ENCODE peak calls at places on chromosomes 1 and 21, in eight cellular contexts. One of them, this sample, is unnamed.

GRCh38 chr1:56520202-56520601 is 59.2 kb downstream of the PLPP3 start:
- DNase-seq in AG04450: no peak
- DNase-seq in HFF-Myc: no peak
- DNase-seq in A549: no peak
- DNase-seq in neural crest cell: no peak
- DNase-seq in WTC11: no peak
- DNase-seq in progenitor cell of endocrine pancreas: no peak
- DNase-seq in astrocyte: no peak
- DNase-seq in this sample: no peak

GRCh38 chr1:169133801-169134558 is 27.5 kb downstream of the ATP1B1 start:
- DNase-seq in AG04450: no peak
- DNase-seq in HFF-Myc: no peak
- DNase-seq in A549: no peak
- DNase-seq in neural crest cell: no peak
- DNase-seq in WTC11: no peak
- DNase-seq in progenitor cell of endocrine pancreas: no peak
- DNase-seq in astrocyte: no peak
- DNase-seq in this sample: no peak

GRCh38 chr1:85344256-85344694 is 67.8 kb upstream of the BCL10 start:
- DNase-seq in AG04450: no peak
- DNase-seq in HFF-Myc: no peak
- DNase-seq in A549: peak
- DNase-seq in neural crest cell: no peak
- DNase-seq in WTC11: peak
- DNase-seq in progenitor cell of endocrine pancreas: no peak
- DNase-seq in astrocyte: peak
- DNase-seq in this sample: no peak

GRCh38 chr1:24966724-24967346 is 36.8 kb upstream of the RUNX3 start:
- DNase-seq in AG04450: peak
- DNase-seq in HFF-Myc: no peak
- DNase-seq in A549: peak
- DNase-seq in neural crest cell: no peak
- DNase-seq in WTC11: no peak
- DNase-seq in progenitor cell of endocrine pancreas: no peak
- DNase-seq in astrocyte: peak
- DNase-seq in this sample: no peak

GRCh38 chr1:6392880-6393399 is 627 bp downstream of the ACOT7 start:
- DNase-seq in AG04450: no peak
- DNase-seq in HFF-Myc: no peak
- DNase-seq in A549: no peak
- DNase-seq in neural crest cell: peak
- DNase-seq in WTC11: no peak
- DNase-seq in progenitor cell of endocrine pancreas: peak
- DNase-seq in astrocyte: no peak
- DNase-seq in this sample: no peak

GRCh38 chr1:10716840-10717239 is 79.6 kb downstream of the CASZ1 start:
- DNase-seq in AG04450: no peak
- DNase-seq in HFF-Myc: no peak
- DNase-seq in A549: no peak
- DNase-seq in neural crest cell: no peak
- DNase-seq in WTC11: no peak
- DNase-seq in progenitor cell of endocrine pancreas: no peak
- DNase-seq in astrocyte: no peak
- DNase-seq in this sample: no peak

GRCh38 chr1:59522925-59523505 is 226.1 kb downstream of the FGGY start:
- DNase-seq in AG04450: no peak
- DNase-seq in HFF-Myc: no peak
- DNase-seq in A549: no peak
- DNase-seq in neural crest cell: no peak
- DNase-seq in WTC11: no peak
- DNase-seq in progenitor cell of endocrine pancreas: no peak
- DNase-seq in astrocyte: no peak
- DNase-seq in this sample: no peak

GRCh38 chr1:34143984-34144383 is 21.0 kb downstream of the CSMD2 start:
- DNase-seq in AG04450: no peak
- DNase-seq in HFF-Myc: no peak
- DNase-seq in A549: no peak
- DNase-seq in neural crest cell: no peak
- DNase-seq in WTC11: no peak
- DNase-seq in progenitor cell of endocrine pancreas: no peak
- DNase-seq in astrocyte: no peak
- DNase-seq in this sample: no peak

GRCh38 chr1:245986404-245987221 is 520.5 kb downstream of the SMYD3 start:
- DNase-seq in AG04450: peak
- DNase-seq in HFF-Myc: peak
- DNase-seq in A549: peak
- DNase-seq in neural crest cell: no peak
- DNase-seq in WTC11: no peak
- DNase-seq in progenitor cell of endocrine pancreas: no peak
- DNase-seq in astrocyte: peak
- DNase-seq in this sample: no peak

GRCh38 chr1:8847990-8848389 is 30.5 kb downstream of the ENO1 start:
- DNase-seq in AG04450: no peak
- DNase-seq in HFF-Myc: no peak
- DNase-seq in A549: no peak
- DNase-seq in neural crest cell: no peak
- DNase-seq in WTC11: no peak
- DNase-seq in progenitor cell of endocrine pancreas: no peak
- DNase-seq in astrocyte: no peak
- DNase-seq in this sample: no peak

GRCh38 chr1:218660678-218661053 is 315.5 kb downstream of the TGFB2 start:
- DNase-seq in AG04450: no peak
- DNase-seq in HFF-Myc: peak
- DNase-seq in A549: peak
- DNase-seq in neural crest cell: no peak
- DNase-seq in WTC11: no peak
- DNase-seq in progenitor cell of endocrine pancreas: no peak
- DNase-seq in astrocyte: peak
- DNase-seq in this sample: no peak

GRCh38 chr1:159826436-159827101 is at the start of gene SLAMF8:
- DNase-seq in AG04450: no peak
- DNase-seq in HFF-Myc: no peak
- DNase-seq in A549: no peak
- DNase-seq in neural crest cell: no peak
- DNase-seq in WTC11: no peak
- DNase-seq in progenitor cell of endocrine pancreas: no peak
- DNase-seq in astrocyte: no peak
- DNase-seq in this sample: no peak

GRCh38 chr1:13725714-13726175 is 25.8 kb downstream of the PRDM2 start:
- DNase-seq in AG04450: no peak
- DNase-seq in HFF-Myc: no peak
- DNase-seq in A549: peak
- DNase-seq in neural crest cell: no peak
- DNase-seq in WTC11: peak
- DNase-seq in progenitor cell of endocrine pancreas: no peak
- DNase-seq in astrocyte: peak
- DNase-seq in this sample: no peak

GRCh38 chr1:240806201-240806745 is 194.3 kb upstream of the GREM2 start:
- DNase-seq in AG04450: no peak
- DNase-seq in HFF-Myc: no peak
- DNase-seq in A549: no peak
- DNase-seq in neural crest cell: no peak
- DNase-seq in WTC11: no peak
- DNase-seq in progenitor cell of endocrine pancreas: no peak
- DNase-seq in astrocyte: no peak
- DNase-seq in this sample: no peak

GRCh38 chr1:9603766-9604753 is 15.3 kb downstream of the TMEM201 start:
- DNase-seq in AG04450: no peak
- DNase-seq in HFF-Myc: no peak
- DNase-seq in A549: no peak
- DNase-seq in neural crest cell: no peak
- DNase-seq in WTC11: no peak
- DNase-seq in progenitor cell of endocrine pancreas: no peak
- DNase-seq in astrocyte: no peak
- DNase-seq in this sample: no peak

GRCh38 chr21:45126085-45126687 is 51.8 kb downstream of the ADARB1 start:
- DNase-seq in AG04450: no peak
- DNase-seq in HFF-Myc: no peak
- DNase-seq in A549: no peak
- DNase-seq in neural crest cell: no peak
- DNase-seq in WTC11: no peak
- DNase-seq in progenitor cell of endocrine pancreas: no peak
- DNase-seq in astrocyte: no peak
- DNase-seq in this sample: no peak

GRCh38 chr1:40708750-40709099 is 17.2 kb downstream of the NFYC start:
- DNase-seq in AG04450: peak
- DNase-seq in HFF-Myc: peak
- DNase-seq in A549: peak
- DNase-seq in neural crest cell: no peak
- DNase-seq in WTC11: no peak
- DNase-seq in progenitor cell of endocrine pancreas: no peak
- DNase-seq in astrocyte: peak
- DNase-seq in this sample: no peak

GRCh38 chr1:41950820-41951219 is 32.1 kb upstream of the HIVEP3 start:
- DNase-seq in AG04450: no peak
- DNase-seq in HFF-Myc: no peak
- DNase-seq in A549: no peak
- DNase-seq in neural crest cell: no peak
- DNase-seq in WTC11: no peak
- DNase-seq in progenitor cell of endocrine pancreas: no peak
- DNase-seq in astrocyte: peak
- DNase-seq in this sample: no peak

GRCh38 chr1:219472596-219472995 is 140.3 kb downstream of the ZC3H11B start:
- DNase-seq in AG04450: no peak
- DNase-seq in HFF-Myc: no peak
- DNase-seq in A549: no peak
- DNase-seq in neural crest cell: no peak
- DNase-seq in WTC11: no peak
- DNase-seq in progenitor cell of endocrine pancreas: no peak
- DNase-seq in astrocyte: no peak
- DNase-seq in this sample: no peak

GRCh38 chr1:243343970-243344749 is 88.3 kb downstream of the SDCCAG8 start:
- DNase-seq in AG04450: no peak
- DNase-seq in HFF-Myc: no peak
- DNase-seq in A549: peak
- DNase-seq in neural crest cell: no peak
- DNase-seq in WTC11: no peak
- DNase-seq in progenitor cell of endocrine pancreas: no peak
- DNase-seq in astrocyte: peak
- DNase-seq in this sample: no peak

GRCh38 chr1:13764933-13765332 is 64.9 kb downstream of the PRDM2 start:
- DNase-seq in AG04450: no peak
- DNase-seq in HFF-Myc: no peak
- DNase-seq in A549: no peak
- DNase-seq in neural crest cell: no peak
- DNase-seq in WTC11: no peak
- DNase-seq in progenitor cell of endocrine pancreas: no peak
- DNase-seq in astrocyte: no peak
- DNase-seq in this sample: no peak

GRCh38 chr1:230550428-230550827 is 91.9 kb upstream of the COG2 start:
- DNase-seq in AG04450: no peak
- DNase-seq in HFF-Myc: no peak
- DNase-seq in A549: no peak
- DNase-seq in neural crest cell: no peak
- DNase-seq in WTC11: no peak
- DNase-seq in progenitor cell of endocrine pancreas: no peak
- DNase-seq in astrocyte: peak
- DNase-seq in this sample: no peak

GRCh38 chr1:77768006-77768405 is 8.4 kb upstream of the USP33 start:
- DNase-seq in AG04450: no peak
- DNase-seq in HFF-Myc: no peak
- DNase-seq in A549: no peak
- DNase-seq in neural crest cell: no peak
- DNase-seq in WTC11: no peak
- DNase-seq in progenitor cell of endocrine pancreas: no peak
- DNase-seq in astrocyte: no peak
- DNase-seq in this sample: no peak

GRCh38 chr1:178869114-178869697 is 1.7 kb downstream of the ANGPTL1 start:
- DNase-seq in AG04450: no peak
- DNase-seq in HFF-Myc: no peak
- DNase-seq in A549: no peak
- DNase-seq in neural crest cell: no peak
- DNase-seq in WTC11: no peak
- DNase-seq in progenitor cell of endocrine pancreas: no peak
- DNase-seq in astrocyte: peak
- DNase-seq in this sample: no peak

GRCh38 chr1:219757890-219758289 is 145.0 kb upstream of the ZC3H11B start:
- DNase-seq in AG04450: no peak
- DNase-seq in HFF-Myc: peak
- DNase-seq in A549: no peak
- DNase-seq in neural crest cell: no peak
- DNase-seq in WTC11: no peak
- DNase-seq in progenitor cell of endocrine pancreas: no peak
- DNase-seq in astrocyte: peak
- DNase-seq in this sample: peak

GRCh38 chr1:29323636-29324035 is 87.3 kb downstream of the PTPRU start:
- DNase-seq in AG04450: no peak
- DNase-seq in HFF-Myc: no peak
- DNase-seq in A549: no peak
- DNase-seq in neural crest cell: no peak
- DNase-seq in WTC11: no peak
- DNase-seq in progenitor cell of endocrine pancreas: no peak
- DNase-seq in astrocyte: no peak
- DNase-seq in this sample: no peak

GRCh38 chr21:44462090-44462833 is 7.0 kb downstream of the LRRC3 start:
- DNase-seq in AG04450: no peak
- DNase-seq in HFF-Myc: no peak
- DNase-seq in A549: no peak
- DNase-seq in neural crest cell: no peak
- DNase-seq in WTC11: no peak
- DNase-seq in progenitor cell of endocrine pancreas: no peak
- DNase-seq in astrocyte: no peak
- DNase-seq in this sample: peak

GRCh38 chr1:106038260-106038659 is 1018.2 kb upstream of the PRMT6 start:
- DNase-seq in AG04450: no peak
- DNase-seq in HFF-Myc: no peak
- DNase-seq in A549: no peak
- DNase-seq in neural crest cell: no peak
- DNase-seq in WTC11: no peak
- DNase-seq in progenitor cell of endocrine pancreas: no peak
- DNase-seq in astrocyte: no peak
- DNase-seq in this sample: no peak
- TF ChIP-seq CTCF in AG04450: no peak
- TF ChIP-seq CTCF in HFF-Myc: no peak
- TF ChIP-seq CTCF in A549: no peak
- TF ChIP-seq CTCF in neural crest cell: no peak
- TF ChIP-seq CTCF in WTC11: no peak
- TF ChIP-seq CTCF in progenitor cell of endocrine pancreas: peak
- TF ChIP-seq CTCF in astrocyte: no peak
- TF ChIP-seq CTCF in this sample: peak

GRCh38 chr1:115652236-115652788 is 10.5 kb downstream of the VANGL1 start:
- DNase-seq in AG04450: no peak
- DNase-seq in HFF-Myc: no peak
- DNase-seq in A549: no peak
- DNase-seq in neural crest cell: no peak
- DNase-seq in WTC11: no peak
- DNase-seq in progenitor cell of endocrine pancreas: no peak
- DNase-seq in astrocyte: no peak
- DNase-seq in this sample: no peak
- TF ChIP-seq CTCF in AG04450: no peak
- TF ChIP-seq CTCF in HFF-Myc: no peak
- TF ChIP-seq CTCF in A549: no peak
- TF ChIP-seq CTCF in neural crest cell: no peak
- TF ChIP-seq CTCF in WTC11: no peak
- TF ChIP-seq CTCF in progenitor cell of endocrine pancreas: no peak
- TF ChIP-seq CTCF in astrocyte: no peak
- TF ChIP-seq CTCF in this sample: no peak

GRCh38 chr1:237799762-237800474 is 90.8 kb downstream of the ZP4 start:
- DNase-seq in AG04450: no peak
- DNase-seq in HFF-Myc: no peak
- DNase-seq in A549: peak
- DNase-seq in neural crest cell: peak
- DNase-seq in WTC11: peak
- DNase-seq in progenitor cell of endocrine pancreas: peak
- DNase-seq in astrocyte: no peak
- DNase-seq in this sample: no peak
- TF ChIP-seq CTCF in AG04450: no peak
- TF ChIP-seq CTCF in HFF-Myc: no peak
- TF ChIP-seq CTCF in A549: peak
- TF ChIP-seq CTCF in neural crest cell: peak
- TF ChIP-seq CTCF in WTC11: peak
- TF ChIP-seq CTCF in progenitor cell of endocrine pancreas: peak
- TF ChIP-seq CTCF in astrocyte: peak
- TF ChIP-seq CTCF in this sample: peak

GRCh38 chr1:4825841-4826450 is 171.5 kb downstream of the AJAP1 start:
- DNase-seq in AG04450: no peak
- DNase-seq in HFF-Myc: no peak
- DNase-seq in A549: peak
- DNase-seq in neural crest cell: no peak
- DNase-seq in WTC11: no peak
- DNase-seq in progenitor cell of endocrine pancreas: no peak
- DNase-seq in astrocyte: no peak
- DNase-seq in this sample: no peak
- TF ChIP-seq CTCF in AG04450: no peak
- TF ChIP-seq CTCF in HFF-Myc: no peak
- TF ChIP-seq CTCF in A549: peak
- TF ChIP-seq CTCF in neural crest cell: peak
- TF ChIP-seq CTCF in WTC11: no peak
- TF ChIP-seq CTCF in progenitor cell of endocrine pancreas: peak
- TF ChIP-seq CTCF in astrocyte: no peak
- TF ChIP-seq CTCF in this sample: peak